ENCODE peak calls at places on chromosomes 16 and 17, in four cellular contexts. F, B, N and W are unnamed samples.

GRCh38 chr17:28159924-28160323 is 117.4 kb downstream of the NLK start:
- DNase-seq in B (no peak), N (no peak), F (no peak), W (no peak)

GRCh38 chr16:49546059-49546458 is 172.5 kb downstream of the C16orf78 start:
- DNase-seq in N (no peak), B (peak), F (no peak), W (no peak)

GRCh38 chr17:37055511-37055910 is 106.8 kb downstream of the AATF start:
- DNase-seq in B (no peak), N (no peak), F (no peak), W (no peak)

GRCh38 chr16:58515871-58516767 is 802 bp downstream of the SETD6 start:
- DNase-seq in F (no peak), B (no peak), N (no peak), W (no peak)

GRCh38 chr17:82596837-82597672 is 51.2 kb downstream of the WDR45B start:
- DNase-seq in F (no peak), B (no peak), N (no peak), W (no peak)

GRCh38 chr17:44249501-44250246 is 18.3 kb downstream of the SLC4A1 start:
- DNase-seq in B (no peak), F (no peak), N (no peak), W (no peak)

GRCh38 chr16:49585143-49585542 is 211.5 kb downstream of the C16orf78 start:
- DNase-seq in F (no peak), N (no peak), B (no peak), W (no peak)

GRCh38 chr17:52383493-52384100 is 225.1 kb upstream of the CA10 start:
- DNase-seq in N (no peak), B (peak), F (no peak), W (no peak)

GRCh38 chr16:11005611-11005975 is 61.2 kb downstream of the CLEC16A start:
- DNase-seq in B (peak), F (no peak), N (no peak), W (no peak)

GRCh38 chr17:74147966-74148365 is 55.5 kb upstream of the RPL38 start:
- DNase-seq in B (no peak), F (no peak), N (no peak), W (no peak)

GRCh38 chr17:59425085-59425901 is 93.8 kb downstream of the YPEL2 start:
- DNase-seq in F (no peak), N (no peak), B (peak), W (no peak)

GRCh38 chr16:31475949-31476304 is 4.0 kb downstream of the TGFB1I1 start:
- DNase-seq in F (no peak), B (no peak), N (no peak), W (no peak)

GRCh38 chr17:67995568-67996191 is 589 bp downstream of the C17orf58 start:
- DNase-seq in N (no peak), F (no peak), B (no peak), W (no peak)

GRCh38 chr17:78252111-78252634 is 20.7 kb downstream of the TMEM235 start:
- DNase-seq in F (no peak), N (no peak), B (no peak), W (no peak)

GRCh38 chr16:89534147-89534788 is 26.1 kb downstream of the SPG7 start:
- DNase-seq in N (no peak), F (peak), B (peak), W (no peak)

GRCh38 chr17:75736173-75736835 is 15.0 kb downstream of the ITGB4 start:
- DNase-seq in B (no peak), F (no peak), N (no peak), W (no peak)

GRCh38 chr16:11396241-11397048 is 51.2 kb downstream of the RMI2 start:
- DNase-seq in B (peak), N (peak), F (no peak), W (peak)

GRCh38 chr17:622356-622755 is 92.3 kb downstream of the VPS53 start:
- DNase-seq in B (peak), F (no peak), N (no peak), W (no peak)

GRCh38 chr16:66913081-66913480 is 5.6 kb downstream of the CDH16 start:
- DNase-seq in B (no peak), F (no peak), N (no peak), W (no peak)

GRCh38 chr16:78396046-78396445 is 296.6 kb downstream of the WWOX start:
- DNase-seq in N (no peak), B (no peak), F (no peak), W (no peak)

GRCh38 chr16:17205279-17206139 is 265.3 kb downstream of the XYLT1 start:
- DNase-seq in B (no peak), F (no peak), N (no peak), W (no peak)

GRCh38 chr17:72632026-72632684 is 460.3 kb downstream of the SLC39A11 start:
- DNase-seq in F (no peak), N (no peak), B (no peak), W (no peak)

GRCh38 chr17:59093702-59094231 is 12.9 kb downstream of the TRIM37 start:
- DNase-seq in F (no peak), B (peak), N (no peak), W (peak)

DNA sequence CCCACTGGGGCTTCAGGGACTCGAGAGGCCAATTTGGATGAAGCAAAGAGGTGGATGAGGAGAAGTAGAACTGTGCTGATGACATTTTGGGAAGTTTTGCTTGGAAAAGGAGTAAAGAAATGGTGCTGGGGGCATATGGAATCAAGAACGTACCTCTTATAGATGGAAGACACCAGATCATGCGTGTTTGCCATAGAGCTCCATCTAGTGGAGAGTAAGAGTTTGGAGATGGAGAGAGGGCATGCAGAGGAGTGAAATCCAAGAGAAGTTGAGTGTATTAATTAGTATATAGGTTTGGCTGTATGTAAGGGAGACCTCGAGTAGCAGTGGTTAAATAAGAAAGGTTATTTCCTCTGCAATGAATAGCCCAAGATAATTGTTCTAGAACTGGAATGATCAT is 56.0 kb downstream of the SHISA6 start:
- DNase-seq in N (no peak), F (no peak), B (no peak), W (no peak)
- TF ChIP-seq CTCF in N (peak), F (peak), B (no peak), W (no peak)

GRCh38 chr16:28202147-28202746 is 9.5 kb downstream of the XPO6 start:
- DNase-seq in F (no peak), B (no peak), N (no peak), W (no peak)
- TF ChIP-seq CTCF in F (no peak), B (no peak), N (no peak), W (no peak)

GRCh38 chr16:8355714-8356113 is 234.6 kb downstream of the TMEM114 start:
- DNase-seq in F (no peak), B (no peak), N (no peak), W (no peak)
- TF ChIP-seq CTCF in F (no peak), B (no peak), N (no peak), W (no peak)

GRCh38 chr16:82639666-82640336 is 13.0 kb downstream of the CDH13 start:
- DNase-seq in F (no peak), B (peak), N (no peak), W (no peak)

GRCh38 chr16:82643936-82644630 is 17.3 kb downstream of the CDH13 start:
- DNase-seq in F (no peak), B (no peak), N (no peak), W (no peak)

GRCh38 chr16:82643136-82643535 is 16.4 kb downstream of the CDH13 start:
- DNase-seq in F (no peak), B (no peak), N (no peak), W (no peak)

GRCh38 chr16:82639263-82639662 is 12.5 kb downstream of the CDH13 start:
- DNase-seq in B (no peak), F (no peak), N (no peak), W (no peak)

DNA sequence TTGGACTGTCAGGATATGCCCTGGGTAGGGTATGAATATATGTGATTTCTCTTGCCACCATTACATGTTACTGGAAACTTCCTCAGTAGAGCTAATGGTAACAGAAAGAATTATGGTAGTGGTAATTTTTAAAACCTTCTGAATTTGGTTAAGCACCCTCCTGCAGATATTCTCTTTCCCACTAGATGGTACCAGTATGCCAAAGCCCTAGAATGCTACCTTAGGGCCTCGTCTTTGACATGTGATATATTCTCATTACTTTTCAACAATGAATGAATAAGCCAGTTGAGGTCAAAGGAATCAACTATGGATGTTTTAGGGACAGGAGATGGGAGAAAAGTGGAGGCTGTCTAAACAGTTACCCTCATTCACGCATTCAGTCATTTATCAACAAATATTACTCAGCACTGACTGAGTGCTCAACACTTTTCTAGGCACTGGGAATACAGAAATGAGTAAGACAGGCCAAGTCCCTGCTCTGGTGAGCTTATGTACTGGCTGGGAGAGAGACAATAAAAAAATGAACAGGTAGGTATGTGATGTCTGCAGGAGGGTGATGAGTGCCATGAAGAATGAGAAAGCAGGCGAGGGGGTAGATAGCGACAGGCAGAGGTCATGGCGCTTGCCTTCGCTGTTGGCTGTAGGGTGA is 14.7 kb downstream of the CDH13 start:
- DNase-seq in B (peak), N (no peak), F (no peak), W (no peak)
- TF ChIP-seq CTCF in B (peak), N (no peak), F (no peak), W (no peak)